ENCODE peak calls at places on chromosome 6, in four cellular contexts. One of them, this sample, is unnamed.

GRCh38 chr6:168001037-168001348 is 3.5 kb downstream of the KIF25 start:
- DNase-seq in astrocyte of the spinal cord: no peak
- DNase-seq in HFF-Myc: no peak
- DNase-seq in fibroblast of mammary gland: no peak
- DNase-seq in this sample: no peak

GRCh38 chr6:135289816-135290215 is 108.7 kb downstream of the MYB start:
- DNase-seq in astrocyte of the spinal cord: no peak
- DNase-seq in HFF-Myc: no peak
- DNase-seq in fibroblast of mammary gland: no peak
- DNase-seq in this sample: no peak

GRCh38 chr6:132390451-132390850 is 10.8 kb downstream of the MOXD1 start:
- DNase-seq in astrocyte of the spinal cord: no peak
- DNase-seq in HFF-Myc: no peak
- DNase-seq in fibroblast of mammary gland: no peak
- DNase-seq in this sample: no peak

GRCh38 chr6:64325093-64325492 is 689.5 kb downstream of the PHF3 start:
- DNase-seq in astrocyte of the spinal cord: no peak
- DNase-seq in HFF-Myc: no peak
- DNase-seq in fibroblast of mammary gland: no peak
- DNase-seq in this sample: no peak

GRCh38 chr6:105359419-105360366 is 43.2 kb downstream of the PREP start:
- DNase-seq in astrocyte of the spinal cord: peak; percentile 88
- DNase-seq in HFF-Myc: peak; percentile 29
- DNase-seq in fibroblast of mammary gland: peak; percentile 95
- DNase-seq in this sample: no peak

GRCh38 chr6:20203561-20204528 is 8.4 kb downstream of the MBOAT1 start:
- DNase-seq in astrocyte of the spinal cord: no peak
- DNase-seq in HFF-Myc: no peak
- DNase-seq in fibroblast of mammary gland: no peak
- DNase-seq in this sample: no peak

GRCh38 chr6:28474441-28475219 is 31.3 kb upstream of the ZSCAN23 start:
- DNase-seq in astrocyte of the spinal cord: peak; percentile 90
- DNase-seq in HFF-Myc: peak; percentile 82
- DNase-seq in fibroblast of mammary gland: peak; percentile 93
- DNase-seq in this sample: peak; percentile 48

GRCh38 chr6:107991939-107992560 is 34.0 kb upstream of the SEC63 start:
- DNase-seq in astrocyte of the spinal cord: no peak
- DNase-seq in HFF-Myc: no peak
- DNase-seq in fibroblast of mammary gland: no peak
- DNase-seq in this sample: no peak

GRCh38 chr6:16727996-16728395 is 33.3 kb downstream of the ATXN1 start:
- DNase-seq in astrocyte of the spinal cord: no peak
- DNase-seq in HFF-Myc: no peak
- DNase-seq in fibroblast of mammary gland: no peak
- DNase-seq in this sample: no peak

GRCh38 chr6:76422814-76423213 is 350.4 kb upstream of the IMPG1 start:
- DNase-seq in astrocyte of the spinal cord: no peak
- DNase-seq in HFF-Myc: no peak
- DNase-seq in fibroblast of mammary gland: no peak
- DNase-seq in this sample: no peak

GRCh38 chr6:18763086-18763485 is 375.9 kb downstream of the RNF144B start:
- DNase-seq in astrocyte of the spinal cord: no peak
- DNase-seq in HFF-Myc: no peak
- DNase-seq in fibroblast of mammary gland: no peak
- DNase-seq in this sample: no peak

GRCh38 chr6:48757661-48758060 is 646.7 kb upstream of the PTCHD4 start:
- DNase-seq in astrocyte of the spinal cord: no peak
- DNase-seq in HFF-Myc: no peak
- DNase-seq in fibroblast of mammary gland: no peak
- DNase-seq in this sample: no peak

GRCh38 chr6:84193140-84193708 is 34.2 kb downstream of the CEP162 start:
- DNase-seq in astrocyte of the spinal cord: peak; percentile 87
- DNase-seq in HFF-Myc: peak; percentile 22
- DNase-seq in fibroblast of mammary gland: peak; percentile 83
- DNase-seq in this sample: no peak

GRCh38 chr6:111727798-111728197 is 122.1 kb upstream of the TRAF3IP2 start:
- DNase-seq in astrocyte of the spinal cord: peak; percentile 81
- DNase-seq in HFF-Myc: no peak
- DNase-seq in fibroblast of mammary gland: peak; percentile 59
- DNase-seq in this sample: no peak

GRCh38 chr6:139334791-139335446 is 39.5 kb downstream of the CITED2 start:
- DNase-seq in astrocyte of the spinal cord: peak; percentile 92
- DNase-seq in HFF-Myc: no peak
- DNase-seq in fibroblast of mammary gland: peak; percentile 96
- DNase-seq in this sample: no peak

GRCh38 chr6:138662474-138662873 is 111.1 kb upstream of the CCDC28A start:
- DNase-seq in astrocyte of the spinal cord: peak; percentile 40
- DNase-seq in HFF-Myc: no peak
- DNase-seq in fibroblast of mammary gland: peak; percentile 80
- DNase-seq in this sample: no peak

GRCh38 chr6:107272246-107272645 is 156.9 kb upstream of the BEND3 start:
- DNase-seq in astrocyte of the spinal cord: no peak
- DNase-seq in HFF-Myc: no peak
- DNase-seq in fibroblast of mammary gland: no peak
- DNase-seq in this sample: no peak

GRCh38 chr6:161218222-161218621 is 55.6 kb downstream of the AGPAT4 start:
- DNase-seq in astrocyte of the spinal cord: no peak
- DNase-seq in HFF-Myc: no peak
- DNase-seq in fibroblast of mammary gland: peak; percentile 36
- DNase-seq in this sample: no peak
- TF ChIP-seq CTCF in astrocyte of the spinal cord: peak; percentile 34
- TF ChIP-seq CTCF in HFF-Myc: no peak
- TF ChIP-seq CTCF in fibroblast of mammary gland: peak; percentile 25
- TF ChIP-seq CTCF in this sample: no peak

DNA sequence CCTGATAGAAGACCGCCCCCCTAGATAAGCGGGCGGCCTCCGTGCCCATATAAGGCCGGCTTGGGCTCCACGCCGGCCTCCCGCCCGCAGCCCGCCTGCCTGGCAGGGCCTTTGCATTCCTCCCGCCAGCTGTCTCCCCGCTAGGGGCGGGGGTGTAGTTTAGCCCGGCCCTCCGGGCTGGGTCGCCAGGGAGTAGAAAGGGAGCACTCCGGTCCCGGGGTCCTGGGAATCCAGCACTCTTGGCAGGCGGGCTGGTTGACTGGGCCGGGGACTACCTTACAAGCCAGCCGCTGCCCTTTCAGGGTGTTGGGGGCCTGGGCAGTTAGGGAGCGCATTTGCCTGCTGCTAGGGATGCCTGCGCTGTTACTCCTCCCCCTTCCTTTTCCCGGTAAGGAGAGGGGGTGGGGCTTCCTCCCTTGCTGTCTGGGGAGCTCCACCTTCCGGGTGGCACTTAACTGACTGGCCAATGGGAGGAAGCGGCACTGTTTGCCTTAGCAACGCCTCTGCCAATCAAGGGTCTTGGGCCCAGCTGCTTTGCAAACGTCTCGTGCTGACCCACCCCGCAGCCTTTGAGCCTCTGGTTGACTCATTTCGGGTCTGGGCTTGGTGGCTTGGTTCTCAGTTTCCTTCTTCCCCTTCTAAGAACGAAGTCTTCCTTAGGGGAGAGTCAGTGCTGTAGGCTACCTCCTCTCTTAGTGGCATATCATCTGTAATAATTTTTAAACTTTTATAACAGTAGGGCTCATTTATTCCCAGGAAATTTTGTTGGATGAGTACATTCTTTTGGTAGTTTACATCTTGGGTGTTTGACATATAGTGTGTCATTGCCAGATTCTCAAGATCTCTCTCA is 3.4 kb downstream of the SRF start:
- DNase-seq in astrocyte of the spinal cord: peak; percentile 99
- DNase-seq in HFF-Myc: peak; percentile 99
- DNase-seq in fibroblast of mammary gland: peak; percentile 99
- DNase-seq in this sample: peak; percentile 90
- TF ChIP-seq CTCF in astrocyte of the spinal cord: no peak
- TF ChIP-seq CTCF in HFF-Myc: no peak
- TF ChIP-seq CTCF in fibroblast of mammary gland: no peak
- TF ChIP-seq CTCF in this sample: peak; percentile 26

DNA sequence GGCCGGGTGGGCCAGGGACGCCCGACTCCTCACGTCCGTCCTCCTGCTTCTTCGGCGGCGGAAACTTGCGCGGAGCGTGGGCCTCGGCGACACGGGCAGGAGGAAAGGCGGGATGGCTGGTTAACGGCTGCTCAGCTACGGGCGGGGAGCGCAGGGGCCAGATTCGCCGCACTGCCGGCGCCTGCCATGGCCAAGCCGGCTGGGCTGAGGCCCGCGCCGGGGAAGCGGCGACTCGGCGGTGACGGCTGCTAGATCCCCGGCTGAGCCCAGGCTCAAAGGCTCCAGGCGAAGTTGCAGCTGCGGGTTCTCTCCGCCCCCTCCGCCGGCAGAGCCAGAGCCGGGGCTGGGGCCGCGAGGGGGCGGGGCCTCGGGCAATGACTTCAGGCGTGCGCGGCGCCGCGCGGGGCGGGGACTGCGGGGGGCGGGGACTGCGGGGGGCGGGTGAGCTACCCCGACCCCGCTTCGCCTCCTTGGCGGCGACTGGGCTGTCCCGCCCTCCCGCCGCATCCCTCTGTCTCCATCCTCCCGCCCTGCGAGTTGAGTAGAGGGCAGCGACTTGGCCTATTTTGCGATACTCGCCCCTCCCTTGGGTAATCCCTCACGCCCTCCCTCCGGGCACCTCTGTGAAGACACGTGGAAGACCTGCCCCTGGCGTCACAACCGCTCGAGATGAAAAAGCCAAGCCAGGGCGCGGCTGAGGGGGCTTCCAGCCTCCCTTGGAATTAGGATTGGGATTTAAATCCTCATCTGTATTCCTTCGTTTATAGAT is at the start of gene CEP85L:
- DNase-seq in astrocyte of the spinal cord: peak; percentile 91
- DNase-seq in HFF-Myc: peak; percentile 55
- DNase-seq in fibroblast of mammary gland: peak; percentile 80
- DNase-seq in this sample: peak; percentile 83
- TF ChIP-seq CTCF in astrocyte of the spinal cord: no peak
- TF ChIP-seq CTCF in HFF-Myc: no peak
- TF ChIP-seq CTCF in fibroblast of mammary gland: no peak
- TF ChIP-seq CTCF in this sample: no peak

DNA sequence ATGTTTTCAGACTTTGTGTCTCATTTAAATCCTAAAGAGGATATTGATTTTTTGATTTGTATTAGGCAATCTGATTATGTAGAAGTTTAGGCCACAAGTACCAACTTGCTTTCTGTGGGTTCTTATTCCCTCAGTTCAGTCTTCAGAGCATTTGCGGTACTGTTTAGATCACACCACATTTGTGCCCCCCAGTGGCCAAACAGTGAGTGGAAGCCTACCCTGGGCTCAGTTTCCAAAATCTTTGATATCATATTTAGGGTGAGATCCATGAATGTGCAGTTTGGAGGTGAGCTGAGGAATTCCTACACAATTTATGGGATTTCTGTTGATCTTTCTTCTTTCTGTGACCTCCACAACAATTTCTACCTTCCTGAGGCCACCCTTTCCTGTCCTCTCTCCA is 92.3 kb upstream of the FUT9 start:
- DNase-seq in astrocyte of the spinal cord: no peak
- DNase-seq in HFF-Myc: no peak
- DNase-seq in fibroblast of mammary gland: peak; percentile 0
- DNase-seq in this sample: no peak
- TF ChIP-seq CTCF in astrocyte of the spinal cord: peak; percentile 12
- TF ChIP-seq CTCF in HFF-Myc: no peak
- TF ChIP-seq CTCF in fibroblast of mammary gland: peak; percentile 21
- TF ChIP-seq CTCF in this sample: peak; percentile 53

DNA sequence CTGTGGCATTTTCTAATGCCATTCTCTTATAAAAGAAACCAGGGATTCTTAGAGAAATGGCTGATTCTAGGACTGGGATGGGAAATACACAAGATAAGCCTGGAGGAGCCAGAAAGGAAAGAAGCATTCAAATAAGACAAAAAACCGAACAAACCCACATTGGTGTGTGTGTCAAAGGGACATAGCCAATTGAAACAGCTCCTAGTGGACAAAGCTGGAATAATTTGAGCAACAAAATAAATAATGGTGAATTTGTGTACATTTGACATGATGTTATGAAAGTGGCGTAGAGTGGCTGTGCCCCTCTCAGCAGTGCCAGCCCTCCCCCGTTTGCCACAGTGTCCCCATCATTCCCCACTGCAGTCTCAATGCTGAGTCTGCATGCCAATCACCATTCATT is 55.5 kb downstream of the B3GAT2 start:
- DNase-seq in astrocyte of the spinal cord: no peak
- DNase-seq in HFF-Myc: no peak
- DNase-seq in fibroblast of mammary gland: peak; percentile 5
- DNase-seq in this sample: no peak
- TF ChIP-seq CTCF in astrocyte of the spinal cord: peak; percentile 33
- TF ChIP-seq CTCF in HFF-Myc: peak; percentile 25
- TF ChIP-seq CTCF in fibroblast of mammary gland: peak; percentile 40
- TF ChIP-seq CTCF in this sample: peak; percentile 48

DNA sequence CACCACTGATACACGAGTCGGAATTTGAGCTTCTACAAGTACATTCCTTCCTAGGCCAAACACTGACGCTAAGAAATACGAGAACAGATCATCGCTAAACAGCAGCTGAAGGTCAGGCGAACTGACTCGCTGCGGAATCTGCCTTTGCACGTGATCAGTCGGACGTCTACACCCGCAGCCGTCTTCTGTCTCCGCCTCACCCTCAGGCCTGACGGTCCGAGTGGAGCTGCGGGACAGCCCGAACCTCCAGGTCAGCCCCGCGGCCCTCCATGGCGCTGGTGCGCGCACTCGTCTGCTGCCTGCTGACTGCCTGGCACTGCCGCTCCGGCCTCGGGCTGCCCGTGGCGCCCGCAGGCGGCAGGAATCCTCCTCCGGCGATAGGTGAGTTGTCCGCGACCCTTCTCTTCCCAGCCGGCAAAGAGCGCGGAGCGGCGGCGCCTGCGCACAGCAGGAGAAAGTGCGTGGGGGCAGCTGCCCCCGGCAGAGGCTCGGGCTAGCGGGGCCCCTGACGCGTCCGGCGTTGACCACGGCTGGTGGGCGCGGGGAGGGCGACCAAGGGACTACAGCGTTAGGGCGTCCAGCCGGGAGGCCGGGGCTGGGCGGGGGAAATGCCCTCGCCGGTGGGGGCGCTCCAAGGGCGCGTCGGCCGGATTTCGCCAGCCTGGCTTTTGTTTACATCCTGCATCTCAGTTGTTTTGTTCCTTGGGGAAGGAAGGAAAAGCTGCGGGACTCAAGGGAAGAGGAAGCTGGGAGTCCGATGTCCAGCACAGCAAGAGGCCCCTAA is at the start of gene SMPDL3A:
- DNase-seq in astrocyte of the spinal cord: peak; percentile 90
- DNase-seq in HFF-Myc: peak; percentile 71
- DNase-seq in fibroblast of mammary gland: peak; percentile 92
- DNase-seq in this sample: peak; percentile 70
- TF ChIP-seq CTCF in astrocyte of the spinal cord: peak; percentile 53
- TF ChIP-seq CTCF in HFF-Myc: peak; percentile 22
- TF ChIP-seq CTCF in fibroblast of mammary gland: no peak
- TF ChIP-seq CTCF in this sample: peak; percentile 63

GRCh38 chr6:3402310-3403243 is 54.3 kb downstream of the SLC22A23 start:
- DNase-seq in astrocyte of the spinal cord: no peak
- DNase-seq in HFF-Myc: no peak
- DNase-seq in fibroblast of mammary gland: no peak
- DNase-seq in this sample: no peak
- TF ChIP-seq CTCF in astrocyte of the spinal cord: no peak
- TF ChIP-seq CTCF in HFF-Myc: no peak
- TF ChIP-seq CTCF in fibroblast of mammary gland: no peak
- TF ChIP-seq CTCF in this sample: no peak

GRCh38 chr6:163827157-163827556 is 412.6 kb downstream of the QKI start:
- DNase-seq in astrocyte of the spinal cord: no peak
- DNase-seq in HFF-Myc: no peak
- DNase-seq in fibroblast of mammary gland: no peak
- DNase-seq in this sample: no peak
- TF ChIP-seq CTCF in astrocyte of the spinal cord: no peak
- TF ChIP-seq CTCF in HFF-Myc: no peak
- TF ChIP-seq CTCF in fibroblast of mammary gland: no peak
- TF ChIP-seq CTCF in this sample: no peak

GRCh38 chr6:31171931-31172882 is 1.7 kb upstream of the POU5F1 start:
- DNase-seq in astrocyte of the spinal cord: no peak
- DNase-seq in HFF-Myc: no peak
- DNase-seq in fibroblast of mammary gland: no peak
- DNase-seq in this sample: no peak
- TF ChIP-seq CTCF in astrocyte of the spinal cord: no peak
- TF ChIP-seq CTCF in HFF-Myc: no peak
- TF ChIP-seq CTCF in fibroblast of mammary gland: no peak
- TF ChIP-seq CTCF in this sample: no peak

This sample was measured in neural crest cell.